ENCODE peak calls at places on chromosome 19, in four cellular contexts. D is stimulated activated CD8-positive, alpha-beta memory T cell treated with anti-CD3 and anti-CD28 coated beads, Interleukin-12 subunit alpha, Interleukin-12 subunit beta, amount 100 ng/mL, for 4 hours; W is T-helper 2 cell; Q is CD4-positive, CD25-positive, alpha-beta regulatory T cell. O is an unnamed sample.

GRCh38 chr19:38455031-38455430 is 21.5 kb downstream of the RYR1 start:
- DNase-seq in Q (no peak), D (no peak), W (no peak), O (no peak)

GRCh38 chr19:50333737-50334617 is 4.8 kb upstream of the KCNC3 start:
- DNase-seq in D (peak), W (no peak), Q (no peak), O (no peak)

GRCh38 chr19:6801397-6802086 is 29.0 kb downstream of the VAV1 start:
- DNase-seq in Q (peak), D (peak), W (peak), O (peak)

GRCh38 chr19:31232871-31233270 is 116.4 kb downstream of the TSHZ3 start:
- DNase-seq in D (no peak), W (no peak), Q (no peak), O (no peak)

GRCh38 chr19:2729943-2730818 is 9.0 kb upstream of the DIRAS1 start:
- DNase-seq in Q (no peak), D (no peak), W (no peak), O (no peak)

GRCh38 chr19:40466219-40467006 is at the start of gene SPTBN4:
- DNase-seq in Q (no peak), D (peak), W (peak), O (peak)

GRCh38 chr19:5335593-5335992 is 5.0 kb downstream of the PTPRS start:
- DNase-seq in W (no peak), D (no peak), Q (no peak), O (no peak)

GRCh38 chr19:16185925-16186234 is 670 bp downstream of the FAM32A start:
- DNase-seq in D (no peak), W (no peak), Q (no peak), O (peak)

GRCh38 chr19:13796301-13797057 is 1.2 kb downstream of the ZSWIM4 start:
- DNase-seq in Q (no peak), W (no peak), D (no peak), O (no peak)

GRCh38 chr19:51783373-51783772 is 11.6 kb upstream of the FPR3 start:
- DNase-seq in Q (no peak), W (no peak), D (no peak), O (no peak)

GRCh38 chr19:35054626-35055025 is 13.1 kb downstream of the HPN start:
- DNase-seq in Q (no peak), W (no peak), D (no peak), O (no peak)

GRCh38 chr19:47197141-47197540 is 33.9 kb downstream of the BBC3 start:
- DNase-seq in Q (no peak), W (no peak), D (no peak), O (no peak)

GRCh38 chr19:16021796-16022195 is 54.5 kb upstream of the TPM4 start:
- DNase-seq in Q (no peak), W (no peak), D (no peak), O (no peak)

GRCh38 chr19:5805465-5806132 is 732 bp downstream of the NRTN start:
- DNase-seq in W (peak), Q (peak), D (no peak), O (peak)

GRCh38 chr19:17235618-17236413 is 9.8 kb downstream of the OCEL1 start:
- DNase-seq in D (peak), Q (peak), W (peak), O (peak)

GRCh38 chr19:18100710-18101109 is 3.1 kb downstream of the MAST3 start:
- DNase-seq in D (no peak), Q (no peak), W (no peak), O (no peak)

GRCh38 chr19:49333426-49334288 is 1.5 kb upstream of the CD37 start:
- DNase-seq in Q (peak), D (peak), W (peak), O (peak)

GRCh38 chr19:920051-920857 is 3.1 kb downstream of the KISS1R start:
- DNase-seq in Q (peak), W (peak), D (peak), O (peak)

GRCh38 chr19:53892981-53893325 is 11.0 kb downstream of the PRKCG start:
- DNase-seq in W (no peak), D (no peak), Q (no peak), O (no peak)

GRCh38 chr19:58229255-58229639 is 533 bp downstream of the ZNF544 start:
- DNase-seq in D (no peak), W (peak), Q (no peak), O (no peak)

GRCh38 chr19:30253581-30253996 is 118.6 kb upstream of the ZNF536 start:
- DNase-seq in Q (no peak), W (no peak), D (no peak), O (no peak)

GRCh38 chr19:10612515-10613119 is 12.7 kb upstream of the SLC44A2 start:
- DNase-seq in W (no peak), Q (no peak), D (no peak), O (no peak)

GRCh38 chr19:44648536-44649370 is 5.0 kb downstream of the PVR start:
- DNase-seq in D (no peak), W (no peak), Q (no peak), O (no peak)

GRCh38 chr19:48969276-48970138 is 4.4 kb downstream of the FTL start:
- DNase-seq in W (no peak), D (no peak), Q (no peak), O (no peak)

GRCh38 chr19:42471554-42472249 is 29.0 kb upstream of the CXCL17 start:
- DNase-seq in Q (no peak), D (no peak), W (no peak), O (no peak)